ENCODE peak calls at places on chromosome 7, in six cellular contexts. One of them, this sample, is unnamed.

GRCh38 chr7:24971333-24972165 is 8.4 kb downstream of the OSBPL3 start:
- DNase-seq in HCT116: peak; percentile 81
- DNase-seq in CD8-positive, alpha-beta T cell: no peak
- DNase-seq in fibroblast of lung: peak; percentile 93
- DNase-seq in gastrocnemius medialis: peak; percentile 12
- DNase-seq in right atrium auricular region: no peak
- DNase-seq in this sample: no peak

GRCh38 chr7:90968871-90969270 is 295.4 kb upstream of the FZD1 start:
- DNase-seq in HCT116: no peak
- DNase-seq in CD8-positive, alpha-beta T cell: no peak
- DNase-seq in fibroblast of lung: no peak
- DNase-seq in gastrocnemius medialis: no peak
- DNase-seq in right atrium auricular region: no peak
- DNase-seq in this sample: no peak

GRCh38 chr7:105673367-105674188 is 92.3 kb upstream of the EFCAB10 start:
- DNase-seq in HCT116: no peak
- DNase-seq in CD8-positive, alpha-beta T cell: no peak
- DNase-seq in fibroblast of lung: no peak
- DNase-seq in gastrocnemius medialis: peak; percentile 46
- DNase-seq in right atrium auricular region: no peak
- DNase-seq in this sample: no peak

GRCh38 chr7:9127901-9128300 is 694.5 kb downstream of the NXPH1 start:
- DNase-seq in HCT116: no peak
- DNase-seq in CD8-positive, alpha-beta T cell: no peak
- DNase-seq in fibroblast of lung: no peak
- DNase-seq in gastrocnemius medialis: no peak
- DNase-seq in right atrium auricular region: no peak
- DNase-seq in this sample: no peak

GRCh38 chr7:47651355-47652317 is 69.7 kb upstream of the TNS3 start:
- DNase-seq in HCT116: no peak
- DNase-seq in CD8-positive, alpha-beta T cell: no peak
- DNase-seq in fibroblast of lung: peak; percentile 98
- DNase-seq in gastrocnemius medialis: no peak
- DNase-seq in right atrium auricular region: no peak
- DNase-seq in this sample: no peak

GRCh38 chr7:2036786-2037185 is 196.0 kb downstream of the MAD1L1 start:
- DNase-seq in HCT116: no peak
- DNase-seq in CD8-positive, alpha-beta T cell: no peak
- DNase-seq in fibroblast of lung: no peak
- DNase-seq in gastrocnemius medialis: no peak
- DNase-seq in right atrium auricular region: no peak
- DNase-seq in this sample: no peak

GRCh38 chr7:143361552-143362125 is 874 bp downstream of the FAM131B start:
- DNase-seq in HCT116: no peak
- DNase-seq in CD8-positive, alpha-beta T cell: no peak
- DNase-seq in fibroblast of lung: no peak
- DNase-seq in gastrocnemius medialis: no peak
- DNase-seq in right atrium auricular region: no peak
- DNase-seq in this sample: peak; percentile 75

GRCh38 chr7:35437619-35438275 is 183.8 kb upstream of the TBX20 start:
- DNase-seq in HCT116: no peak
- DNase-seq in CD8-positive, alpha-beta T cell: no peak
- DNase-seq in fibroblast of lung: no peak
- DNase-seq in gastrocnemius medialis: no peak
- DNase-seq in right atrium auricular region: no peak
- DNase-seq in this sample: no peak

GRCh38 chr7:12066004-12066403 is 145.1 kb upstream of the TMEM106B start:
- DNase-seq in HCT116: peak; percentile 86
- DNase-seq in CD8-positive, alpha-beta T cell: no peak
- DNase-seq in fibroblast of lung: no peak
- DNase-seq in gastrocnemius medialis: no peak
- DNase-seq in right atrium auricular region: no peak
- DNase-seq in this sample: no peak

GRCh38 chr7:73758581-73759138 is 11.4 kb downstream of the CLDN3 start:
- DNase-seq in HCT116: no peak
- DNase-seq in CD8-positive, alpha-beta T cell: no peak
- DNase-seq in fibroblast of lung: no peak
- DNase-seq in gastrocnemius medialis: peak; percentile 17
- DNase-seq in right atrium auricular region: no peak
- DNase-seq in this sample: no peak

GRCh38 chr7:31466036-31466435 is 47.9 kb upstream of the ITPRID1 start:
- DNase-seq in HCT116: no peak
- DNase-seq in CD8-positive, alpha-beta T cell: no peak
- DNase-seq in fibroblast of lung: no peak
- DNase-seq in gastrocnemius medialis: no peak
- DNase-seq in right atrium auricular region: no peak
- DNase-seq in this sample: no peak

GRCh38 chr7:39372383-39372782 is 193.8 kb upstream of the YAE1 start:
- DNase-seq in HCT116: no peak
- DNase-seq in CD8-positive, alpha-beta T cell: no peak
- DNase-seq in fibroblast of lung: no peak
- DNase-seq in gastrocnemius medialis: no peak
- DNase-seq in right atrium auricular region: no peak
- DNase-seq in this sample: no peak
- TF ChIP-seq CTCF in HCT116: no peak
- TF ChIP-seq CTCF in CD8-positive, alpha-beta T cell: no peak
- TF ChIP-seq CTCF in fibroblast of lung: no peak
- TF ChIP-seq CTCF in gastrocnemius medialis: no peak
- TF ChIP-seq CTCF in right atrium auricular region: no peak
- TF ChIP-seq CTCF in this sample: no peak

DNA sequence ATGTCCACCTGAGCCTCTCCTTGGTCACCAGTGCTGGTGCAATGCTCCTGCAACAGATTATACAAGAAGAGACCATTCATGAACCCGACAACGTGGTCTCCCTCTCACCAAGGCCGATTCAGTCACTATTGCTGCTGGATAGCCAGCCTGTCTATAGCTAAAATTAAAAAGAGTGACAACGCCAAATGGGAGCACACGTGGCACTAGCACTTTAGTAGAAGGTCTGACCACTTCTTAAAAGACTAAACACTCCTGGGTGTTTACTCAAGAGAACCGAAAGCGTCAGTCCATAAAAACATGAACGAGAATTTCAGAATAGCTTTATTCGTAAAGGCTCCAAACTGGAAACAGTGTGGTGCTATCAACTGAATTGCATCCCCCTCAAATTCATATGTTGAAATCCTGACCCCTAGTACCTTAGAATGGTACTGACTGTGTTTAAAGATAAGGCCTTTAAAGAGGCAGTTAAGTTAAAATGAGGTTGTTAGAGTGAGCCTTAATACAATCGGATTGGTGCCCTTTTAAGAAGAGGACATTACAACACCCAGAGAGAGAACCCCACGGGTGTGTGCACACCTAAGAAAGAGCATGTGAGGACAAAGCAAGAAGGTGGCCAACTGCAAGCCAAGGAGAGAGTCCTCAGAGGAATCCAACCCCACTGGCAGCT is 4.4 kb upstream of the GALNTL5 start:
- DNase-seq in HCT116: no peak
- DNase-seq in CD8-positive, alpha-beta T cell: no peak
- DNase-seq in fibroblast of lung: no peak
- DNase-seq in gastrocnemius medialis: no peak
- DNase-seq in right atrium auricular region: no peak
- DNase-seq in this sample: no peak
- TF ChIP-seq CTCF in HCT116: no peak
- TF ChIP-seq CTCF in CD8-positive, alpha-beta T cell: no peak
- TF ChIP-seq CTCF in fibroblast of lung: no peak
- TF ChIP-seq CTCF in gastrocnemius medialis: no peak
- TF ChIP-seq CTCF in right atrium auricular region: no peak
- TF ChIP-seq CTCF in this sample: no peak

GRCh38 chr7:156832195-156832877 is 60.6 kb downstream of the LMBR1 start:
- DNase-seq in HCT116: no peak
- DNase-seq in CD8-positive, alpha-beta T cell: no peak
- DNase-seq in fibroblast of lung: no peak
- DNase-seq in gastrocnemius medialis: no peak
- DNase-seq in right atrium auricular region: no peak
- DNase-seq in this sample: no peak

GRCh38 chr7:156829669-156830336 is 63.2 kb downstream of the LMBR1 start:
- DNase-seq in HCT116: no peak
- DNase-seq in CD8-positive, alpha-beta T cell: no peak
- DNase-seq in fibroblast of lung: no peak
- DNase-seq in gastrocnemius medialis: no peak
- DNase-seq in right atrium auricular region: no peak
- DNase-seq in this sample: no peak

GRCh38 chr7:156823441-156823840 is 69.5 kb downstream of the LMBR1 start:
- DNase-seq in HCT116: no peak
- DNase-seq in CD8-positive, alpha-beta T cell: no peak
- DNase-seq in fibroblast of lung: peak; percentile 48
- DNase-seq in gastrocnemius medialis: no peak
- DNase-seq in right atrium auricular region: no peak
- DNase-seq in this sample: no peak

GRCh38 chr7:156833311-156833710 is 59.7 kb downstream of the LMBR1 start:
- DNase-seq in HCT116: no peak
- DNase-seq in CD8-positive, alpha-beta T cell: no peak
- DNase-seq in fibroblast of lung: no peak
- DNase-seq in gastrocnemius medialis: no peak
- DNase-seq in right atrium auricular region: no peak
- DNase-seq in this sample: no peak

GRCh38 chr7:156827587-156828203 is 65.3 kb downstream of the LMBR1 start:
- DNase-seq in HCT116: peak; percentile 8
- DNase-seq in CD8-positive, alpha-beta T cell: no peak
- DNase-seq in fibroblast of lung: peak; percentile 58
- DNase-seq in gastrocnemius medialis: no peak
- DNase-seq in right atrium auricular region: no peak
- DNase-seq in this sample: no peak
- TF ChIP-seq CTCF in HCT116: peak; percentile 52
- TF ChIP-seq CTCF in CD8-positive, alpha-beta T cell: peak; percentile 68
- TF ChIP-seq CTCF in fibroblast of lung: peak; percentile 62
- TF ChIP-seq CTCF in gastrocnemius medialis: peak; percentile 12
- TF ChIP-seq CTCF in right atrium auricular region: no peak
- TF ChIP-seq CTCF in this sample: peak; percentile 64

DNA sequence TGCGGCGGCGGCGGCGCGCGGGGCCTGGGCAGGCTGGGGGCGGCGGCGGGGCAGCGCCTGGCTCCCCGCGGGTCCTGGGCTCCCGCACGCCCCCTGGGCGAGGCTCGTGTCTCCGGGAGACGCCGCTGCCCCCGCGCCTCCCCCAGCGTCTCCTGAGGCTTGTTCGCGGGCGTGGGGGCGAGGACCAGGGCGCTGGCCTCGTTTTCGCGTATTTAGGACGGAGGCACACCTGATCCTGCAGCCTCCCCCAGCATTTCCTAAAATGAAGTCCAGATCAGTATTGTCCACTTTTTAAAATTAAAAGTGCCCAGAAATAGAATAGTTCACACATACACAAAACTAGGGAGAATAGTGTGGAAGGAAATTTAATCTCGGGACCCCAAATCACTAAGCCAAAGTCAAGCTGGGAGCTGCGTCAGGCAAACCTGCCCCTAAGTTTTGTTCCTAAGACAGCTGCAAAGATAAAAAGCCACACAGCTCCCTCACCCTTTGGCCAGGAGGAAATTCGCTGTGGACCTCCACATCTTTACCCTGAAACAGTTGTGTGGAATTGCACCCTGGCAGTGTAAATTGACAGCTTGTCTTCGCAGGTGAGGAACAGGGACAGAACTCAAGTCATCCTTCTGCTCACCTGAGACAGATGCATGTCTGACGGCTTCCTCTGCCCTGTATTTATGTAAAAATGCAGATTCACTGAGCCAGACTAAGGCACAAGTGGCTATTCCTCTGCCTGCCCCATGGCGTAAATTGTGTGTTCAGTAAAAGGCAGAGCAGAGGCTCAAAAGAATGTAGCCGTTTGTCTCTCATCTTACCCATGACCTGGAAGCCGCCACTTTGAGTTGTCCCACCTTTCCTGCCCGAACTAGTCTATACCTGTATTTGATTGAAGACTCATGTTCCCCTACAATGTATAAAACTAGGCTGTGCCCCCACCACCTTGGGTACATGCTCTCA is 740 bp downstream of the GALNT11 start:
- DNase-seq in HCT116: no peak
- DNase-seq in CD8-positive, alpha-beta T cell: no peak
- DNase-seq in fibroblast of lung: peak; percentile 1
- DNase-seq in gastrocnemius medialis: no peak
- DNase-seq in right atrium auricular region: no peak
- DNase-seq in this sample: peak; percentile 83
- TF ChIP-seq CTCF in HCT116: no peak
- TF ChIP-seq CTCF in CD8-positive, alpha-beta T cell: no peak
- TF ChIP-seq CTCF in fibroblast of lung: no peak
- TF ChIP-seq CTCF in gastrocnemius medialis: no peak
- TF ChIP-seq CTCF in right atrium auricular region: no peak
- TF ChIP-seq CTCF in this sample: peak; percentile 23

DNA sequence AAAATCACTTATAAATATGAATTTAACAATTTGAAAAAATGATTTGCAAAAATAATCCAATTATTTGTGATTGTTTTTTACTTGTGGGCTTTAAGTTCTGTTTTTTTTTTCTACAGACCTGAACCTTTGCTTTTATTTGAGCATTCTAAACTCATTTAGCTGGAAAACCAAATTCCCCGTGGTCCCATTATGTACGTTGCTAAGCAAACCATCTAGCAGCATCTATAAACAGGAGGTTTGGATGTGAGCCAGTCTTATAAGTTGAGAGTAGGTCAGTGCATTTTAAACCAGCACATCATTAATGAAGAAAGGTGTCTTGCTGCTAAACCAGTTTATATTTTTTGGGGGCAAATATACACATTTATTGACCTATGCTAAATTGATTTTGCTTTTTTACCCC is 77.3 kb downstream of the LRRN3 start:
- DNase-seq in HCT116: no peak
- DNase-seq in CD8-positive, alpha-beta T cell: no peak
- DNase-seq in fibroblast of lung: peak; percentile 74
- DNase-seq in gastrocnemius medialis: no peak
- DNase-seq in right atrium auricular region: no peak
- DNase-seq in this sample: no peak
- TF ChIP-seq CTCF in HCT116: no peak
- TF ChIP-seq CTCF in CD8-positive, alpha-beta T cell: no peak
- TF ChIP-seq CTCF in fibroblast of lung: no peak
- TF ChIP-seq CTCF in gastrocnemius medialis: no peak
- TF ChIP-seq CTCF in right atrium auricular region: no peak
- TF ChIP-seq CTCF in this sample: no peak

GRCh38 chr7:149007615-149008014 is 20.7 kb downstream of the PDIA4 start:
- DNase-seq in HCT116: no peak
- DNase-seq in CD8-positive, alpha-beta T cell: no peak
- DNase-seq in fibroblast of lung: no peak
- DNase-seq in gastrocnemius medialis: no peak
- DNase-seq in right atrium auricular region: no peak
- DNase-seq in this sample: no peak
- TF ChIP-seq CTCF in HCT116: peak; percentile 28
- TF ChIP-seq CTCF in CD8-positive, alpha-beta T cell: no peak
- TF ChIP-seq CTCF in fibroblast of lung: peak; percentile 7
- TF ChIP-seq CTCF in gastrocnemius medialis: no peak
- TF ChIP-seq CTCF in right atrium auricular region: no peak
- TF ChIP-seq CTCF in this sample: no peak

GRCh38 chr7:50335795-50336754 is 31.6 kb downstream of the IKZF1 start:
- DNase-seq in HCT116: no peak
- DNase-seq in CD8-positive, alpha-beta T cell: peak; percentile 84
- DNase-seq in fibroblast of lung: no peak
- DNase-seq in gastrocnemius medialis: no peak
- DNase-seq in right atrium auricular region: no peak
- DNase-seq in this sample: no peak
- TF ChIP-seq CTCF in HCT116: no peak
- TF ChIP-seq CTCF in CD8-positive, alpha-beta T cell: no peak
- TF ChIP-seq CTCF in fibroblast of lung: no peak
- TF ChIP-seq CTCF in gastrocnemius medialis: no peak
- TF ChIP-seq CTCF in right atrium auricular region: no peak
- TF ChIP-seq CTCF in this sample: no peak

GRCh38 chr7:107754642-107755041 is 10.7 kb downstream of the CBLL1 start:
- DNase-seq in HCT116: no peak
- DNase-seq in CD8-positive, alpha-beta T cell: no peak
- DNase-seq in fibroblast of lung: no peak
- DNase-seq in gastrocnemius medialis: no peak
- DNase-seq in right atrium auricular region: no peak
- DNase-seq in this sample: no peak
- TF ChIP-seq CTCF in HCT116: peak; percentile 21
- TF ChIP-seq CTCF in CD8-positive, alpha-beta T cell: no peak
- TF ChIP-seq CTCF in fibroblast of lung: no peak
- TF ChIP-seq CTCF in gastrocnemius medialis: no peak
- TF ChIP-seq CTCF in right atrium auricular region: no peak
- TF ChIP-seq CTCF in this sample: peak; percentile 14